ENCODE peak calls at places on chromosome 14, in eight cellular contexts. B is T-helper 1 cell; E is EL; O is myocyte; W is CD4-positive, alpha-beta T cell; Y is transverse colon; L is stimulated activated CD4-positive, alpha-beta T cell treated with anti-CD3 and anti-CD28 coated beads, Interleukin-1b, Interleukin-23, amount 100 ng/mL, for 48 hours; R is stimulated activated CD8-positive, alpha-beta memory T cell treated with anti-CD3 and anti-CD28 coated beads, Interleukin-15, amount 100 ng/mL, for 24 hours. K is an unnamed sample.

GRCh38 chr14:50620341-50620740 is 47.8 kb downstream of the SAV1 start:
- DNase-seq in B (no peak), E (peak; percentile 55), O (no peak), W (no peak), Y (no peak), L (no peak), R (no peak), K (no peak)

GRCh38 chr14:57212919-57213318 is 55.8 kb downstream of the EXOC5 start:
- DNase-seq in B (no peak), E (no peak), O (no peak), W (no peak), Y (no peak), L (no peak), R (no peak), K (no peak)

GRCh38 chr14:53432378-53432802 is 279.3 kb upstream of the DDHD1 start:
- DNase-seq in B (no peak), E (peak; percentile 58), O (peak; percentile 48), W (no peak), Y (no peak), L (peak; percentile 2), R (no peak), K (peak; percentile 51)

GRCh38 chr14:23559010-23559920 is 3.2 kb downstream of the THTPA start:
- DNase-seq in B (peak; percentile 59), E (peak; percentile 59), O (peak; percentile 65), W (peak; percentile 60), Y (peak; percentile 39), L (peak; percentile 67), R (peak; percentile 44), K (no peak)

GRCh38 chr14:105093426-105094192 is 28.4 kb upstream of the GPR132 start:
- DNase-seq in B (peak; percentile 55), E (peak; percentile 85), O (no peak), W (peak; percentile 67), Y (peak; percentile 88), L (peak; percentile 77), R (peak; percentile 63), K (peak; percentile 68)

GRCh38 chr14:22502551-22502950 is 86.5 kb downstream of the DAD1 start:
- DNase-seq in B (no peak), E (no peak), O (no peak), W (no peak), Y (no peak), L (no peak), R (no peak), K (no peak)

GRCh38 chr14:60553855-60554254 is 44.9 kb downstream of the SIX6 start:
- DNase-seq in B (no peak), E (no peak), O (peak; percentile 43), W (no peak), Y (no peak), L (no peak), R (no peak), K (no peak)

GRCh38 chr14:103329421-103330347 is 4.4 kb upstream of the EIF5 start:
- DNase-seq in B (no peak), E (no peak), O (no peak), W (no peak), Y (peak; percentile 37), L (no peak), R (no peak), K (no peak)

GRCh38 chr14:67574806-67575205 is 25.3 kb downstream of the PIGH start:
- DNase-seq in B (no peak), E (no peak), O (no peak), W (no peak), Y (no peak), L (no peak), R (no peak), K (no peak)

GRCh38 chr14:77458249-77458950 is 507 bp downstream of the AHSA1 start:
- DNase-seq in B (no peak), E (peak; percentile 51), O (peak; percentile 27), W (peak; percentile 11), Y (peak; percentile 43), L (peak; percentile 44), R (peak; percentile 5), K (no peak)

GRCh38 chr14:84225243-84225642 is 1304.7 kb upstream of the FLRT2 start:
- DNase-seq in B (no peak), E (no peak), O (no peak), W (no peak), Y (peak; percentile 16), L (no peak), R (no peak), K (no peak)

GRCh38 chr14:106840258-106840657 is 1313.9 kb downstream of the TMEM121 start:
- DNase-seq in B (no peak), E (no peak), O (no peak), W (peak; percentile 7), Y (no peak), L (no peak), R (no peak), K (no peak)

GRCh38 chr14:71319646-71320045 is 412.4 kb downstream of the PCNX1 start:
- DNase-seq in B (no peak), E (peak; percentile 32), O (no peak), W (no peak), Y (no peak), L (no peak), R (no peak), K (no peak)

GRCh38 chr14:101454229-101454628 is 107.1 kb upstream of the DIO3 start:
- DNase-seq in B (no peak), E (no peak), O (no peak), W (no peak), Y (no peak), L (no peak), R (no peak), K (peak; percentile 32)

GRCh38 chr14:21802441-21802840 is 128.8 kb upstream of the OR4E1 start:
- DNase-seq in B (no peak), E (no peak), O (no peak), W (no peak), Y (no peak), L (no peak), R (no peak), K (no peak)

GRCh38 chr14:103418508-103418818 is 33.2 kb downstream of the MARK3 start:
- DNase-seq in B (no peak), E (peak; percentile 79), O (no peak), W (no peak), Y (no peak), L (no peak), R (no peak), K (no peak)

GRCh38 chr14:104335611-104336010 is 197.2 kb downstream of the KIF26A start:
- DNase-seq in B (no peak), E (no peak), O (no peak), W (no peak), Y (no peak), L (no peak), R (no peak), K (no peak)